ENCODE peak calls at places on chromosomes 5 and 9, in ten cellular contexts. R is cardiac fibroblast, D is left ventricle myocardium inferior, T is endodermal cell, W is astrocyte of the cerebellum, A is adrenal gland, L is AG09319, G is Peyer's patch, P is lower lobe of right lung, J is IMR-90. I is an unnamed sample.
A peak's percentile ranks its signal among the peaks of the same experiment; 100 is the strongest.

GRCh38 chr9:81069923-81070322 is 619.4 kb downstream of the TLE1 start:
- DNase-seq in P (no peak), A (no peak), T (no peak), D (no peak), W (no peak), R (peak; percentile 34), J (peak; percentile 49), G (no peak), L (no peak), I (no peak)

GRCh38 chr5:170225326-170226137 is 7.3 kb upstream of the C5orf58 start:
- DNase-seq in W (peak; percentile 40), J (peak; percentile 39), L (peak; percentile 20), R (peak; percentile 72), G (peak; percentile 90), D (peak; percentile 64), P (peak; percentile 55), A (peak; percentile 80), T (peak; percentile 93), I (no peak)

GRCh38 chr9:134189167-134189474 is 24.8 kb upstream of the RNU6ATAC start:
- DNase-seq in L (no peak), R (no peak), D (no peak), A (no peak), G (no peak), J (no peak), T (peak; percentile 45), P (no peak), W (no peak), I (no peak)

GRCh38 chr5:13866792-13867191 is 77.7 kb downstream of the DNAH5 start:
- DNase-seq in L (peak; percentile 3), D (peak; percentile 16), G (no peak), W (peak; percentile 28), A (peak; percentile 11), T (peak; percentile 84), P (no peak), R (peak; percentile 53), J (peak; percentile 41), I (no peak)

GRCh38 chr9:102237520-102237919 is 499.1 kb upstream of the GRIN3A start:
- DNase-seq in R (no peak), G (no peak), T (no peak), P (no peak), J (no peak), A (no peak), L (no peak), W (no peak), D (no peak), I (no peak)

GRCh38 chr9:127803507-127804352 is 1.0 kb downstream of the FPGS start:
- DNase-seq in P (peak; percentile 66), A (peak; percentile 74), D (no peak), G (no peak), L (no peak), T (no peak), J (no peak), R (peak; percentile 64), W (no peak), I (no peak)

GRCh38 chr9:135969064-135969683 is 8.0 kb upstream of the UBAC1 start:
- DNase-seq in W (no peak), T (peak; percentile 37), D (no peak), P (no peak), L (no peak), R (peak; percentile 17), J (peak; percentile 22), G (no peak), A (no peak), I (no peak)

GRCh38 chr5:142095035-142095434 is 13.5 kb upstream of the NDFIP1 start:
- DNase-seq in L (no peak), P (no peak), J (no peak), D (no peak), G (no peak), R (no peak), W (no peak), T (no peak), A (no peak), I (no peak)

GRCh38 chr5:175847503-175847902 is 23.9 kb upstream of the CPLX2 start:
- DNase-seq in P (no peak), D (no peak), J (peak; percentile 19), R (peak; percentile 6), G (no peak), L (no peak), T (peak; percentile 83), A (no peak), W (no peak), I (no peak)

GRCh38 chr5:128774605-128775004 is 190.7 kb upstream of the SLC27A6 start:
- DNase-seq in L (no peak), G (no peak), P (no peak), R (peak; percentile 63), W (peak; percentile 79), A (no peak), J (peak; percentile 78), D (no peak), T (no peak), I (no peak)

DNA sequence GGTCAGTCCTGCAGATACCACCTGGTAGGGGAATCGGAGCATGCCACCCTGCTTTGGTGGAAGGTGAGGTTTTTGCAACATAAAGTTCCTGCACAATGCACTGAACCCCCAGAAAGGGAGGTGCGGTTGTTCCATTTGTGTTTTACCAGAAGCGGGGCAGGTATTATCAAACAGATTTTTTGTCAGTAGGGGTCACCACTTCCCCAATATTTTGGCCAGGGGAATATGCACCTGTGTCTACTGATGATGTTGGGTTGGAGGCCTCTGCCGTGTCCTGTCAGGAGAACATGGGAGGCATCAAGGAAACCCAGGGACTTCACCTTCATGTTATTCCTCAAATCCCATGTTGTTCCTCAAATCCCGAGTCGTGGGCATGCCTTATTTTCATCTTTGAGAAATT is 438.7 kb downstream of the NTRK2 start:
- DNase-seq in G (no peak), T (no peak), J (no peak), A (no peak), W (no peak), L (no peak), P (no peak), D (no peak), R (no peak), I (no peak)
- TF ChIP-seq CTCF in G (no peak), T (peak; percentile 23), J (no peak), A (no peak), W (no peak), L (no peak), P (no peak), D (no peak), R (no peak), I (no peak)

DNA sequence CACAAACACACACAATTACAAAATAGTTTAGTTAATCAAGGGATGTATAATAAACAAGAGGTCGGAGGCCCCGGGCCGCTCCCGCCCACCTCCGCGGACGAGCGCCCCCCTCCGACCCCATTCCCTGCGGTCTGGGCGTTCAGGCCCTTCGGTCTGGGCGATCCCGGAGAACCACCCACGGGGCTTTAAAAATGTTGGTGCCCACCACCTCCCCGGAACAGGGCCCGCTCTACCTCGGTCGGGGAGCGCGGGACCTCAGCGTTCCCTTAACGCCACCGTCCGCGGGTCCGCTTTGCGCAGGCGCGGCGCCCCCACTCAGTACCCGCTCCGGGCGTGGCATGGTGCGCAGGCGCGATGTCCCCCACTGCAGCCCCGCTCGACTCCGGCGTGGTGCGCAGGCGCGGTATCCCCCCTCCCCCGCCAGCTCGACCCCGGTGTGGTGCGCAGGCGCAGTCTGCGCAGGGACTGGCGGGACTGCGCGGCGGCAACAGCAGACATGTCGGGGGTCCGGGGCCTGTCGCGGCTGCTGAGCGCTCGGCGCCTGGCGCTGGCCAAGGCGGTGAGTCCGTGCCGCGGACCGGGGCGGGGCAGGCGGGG is at the start of the genes CCDC127 and SDHA:
- DNase-seq in T (peak; percentile 99), P (peak; percentile 97), A (peak; percentile 98), D (peak; percentile 98), R (peak; percentile 88), G (peak; percentile 98), W (peak; percentile 77), J (peak; percentile 86), L (peak; percentile 81), I (peak; percentile 99)
- TF ChIP-seq CTCF in T (peak; percentile 65), P (peak; percentile 42), A (no peak), D (peak; percentile 37), R (peak; percentile 41), G (peak; percentile 9), W (peak; percentile 50), J (peak; percentile 48), L (peak; percentile 48), I (no peak)

GRCh38 chr9:93290495-93291434 is 106.8 kb downstream of the WNK2 start:
- DNase-seq in P (no peak), D (no peak), T (peak; percentile 65), G (no peak), A (no peak), R (no peak), L (no peak), W (no peak), J (no peak), I (no peak)
- TF ChIP-seq CTCF in P (no peak), D (no peak), T (peak; percentile 51), G (no peak), A (no peak), R (no peak), L (no peak), W (no peak), J (no peak), I (no peak)

GRCh38 chr5:133943475-133943817 is 25.0 kb downstream of the C5orf15 start:
- DNase-seq in J (no peak), R (no peak), L (no peak), T (peak; percentile 25), W (no peak), P (no peak), G (no peak), A (no peak), D (no peak), I (no peak)

GRCh38 chr5:133942589-133943474 is 25.6 kb downstream of the C5orf15 start:
- DNase-seq in A (peak; percentile 64), D (no peak), P (no peak), T (peak; percentile 17), G (no peak), W (no peak), R (no peak), L (no peak), J (no peak), I (no peak)

GRCh38 chr5:133947431-133947841 is 21.0 kb downstream of the C5orf15 start:
- DNase-seq in P (no peak), A (no peak), G (no peak), L (no peak), W (peak; percentile 65), D (no peak), J (peak; percentile 73), R (no peak), T (no peak), I (no peak)

GRCh38 chr5:133945561-133945960 is 22.9 kb downstream of the C5orf15 start:
- DNase-seq in L (no peak), W (no peak), T (peak; percentile 18), P (no peak), G (no peak), J (peak; percentile 10), D (no peak), R (no peak), A (no peak), I (no peak)

DNA sequence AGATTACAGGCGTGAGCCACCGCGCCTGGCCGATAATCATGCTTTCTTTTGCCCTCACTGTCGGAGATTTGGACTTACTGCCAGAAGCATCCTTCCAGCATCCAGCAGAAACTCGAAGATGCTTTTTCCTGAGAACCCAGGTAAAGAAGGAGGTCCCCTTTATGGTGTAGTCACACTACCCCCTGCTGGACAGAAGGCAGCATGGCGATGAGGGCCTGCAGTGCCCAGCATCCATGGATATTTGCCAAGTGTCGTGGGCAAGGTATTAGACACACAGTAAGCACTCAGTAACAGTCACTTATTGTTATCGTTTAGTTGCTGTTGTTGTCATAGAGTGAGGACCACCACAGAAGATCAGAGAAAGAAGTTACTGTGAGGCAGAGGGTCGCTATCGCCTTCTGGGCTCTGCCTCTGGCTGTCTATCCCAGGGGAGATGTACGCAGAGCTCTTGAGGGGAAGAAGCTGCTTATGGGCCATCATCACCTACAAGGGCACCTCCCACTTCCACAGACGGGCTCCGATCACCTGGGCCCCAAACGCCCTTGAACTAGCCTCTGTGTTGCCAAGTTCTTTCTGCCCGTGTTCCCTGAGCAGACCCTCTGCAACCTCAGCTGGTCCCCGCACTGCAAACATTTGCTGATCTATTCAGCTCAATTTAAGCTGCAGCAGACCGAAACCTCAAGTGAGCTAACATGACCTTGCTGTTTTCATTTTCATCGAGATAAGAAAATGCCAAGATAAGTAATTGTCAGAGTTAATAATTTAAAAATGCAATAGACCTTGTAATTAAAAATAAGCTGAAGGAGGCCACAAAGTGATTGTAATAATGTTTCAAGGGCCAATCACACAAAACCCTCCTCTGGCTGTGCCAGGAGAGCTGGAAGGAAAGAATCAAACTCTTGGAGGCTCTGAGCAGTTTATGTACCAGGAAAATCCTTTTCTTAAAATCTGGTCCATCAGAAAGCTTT is 23.9 kb downstream of the C5orf15 start:
- DNase-seq in L (no peak), W (no peak), T (peak; percentile 89), J (peak; percentile 44), R (peak; percentile 65), A (peak; percentile 82), G (peak; percentile 81), P (no peak), D (no peak), I (no peak)
- TF ChIP-seq CTCF in L (peak; percentile 56), W (peak; percentile 72), T (peak; percentile 93), J (peak; percentile 67), R (peak; percentile 74), A (peak; percentile 84), G (peak; percentile 56), P (peak; percentile 67), D (peak; percentile 68), I (no peak)

I was measured in activated B cell treated with CpG ODN at 0.5 μM for 24 hours.